ENCODE peak calls at places on chromosomes 2 and 18, in ten cellular contexts. A, G, K, Y, R, Q, S, Z, N and I are unnamed samples.

GRCh38 chr2:237691908-237692600 is 64.7 kb downstream of the LRRFIP1 start:
- DNase-seq in Q (peak), N (peak), Y (peak), K (peak), A (peak), Z (peak), G (peak), S (peak), R (peak), I (peak)

GRCh38 chr2:239263937-239264837 is 136.6 kb downstream of the HDAC4 start:
- DNase-seq in A (no peak), S (peak), G (no peak), Y (no peak), R (no peak), Z (peak), K (no peak), N (no peak), Q (no peak), I (no peak)

GRCh38 chr2:160228141-160228963 is 28.3 kb upstream of the ITGB6 start:
- DNase-seq in K (no peak), Z (peak), Y (no peak), S (no peak), N (no peak), G (peak), Q (no peak), R (no peak), A (no peak), I (no peak)

GRCh38 chr2:24380687-24381271 is 20.4 kb upstream of the ITSN2 start:
- DNase-seq in Y (no peak), G (no peak), R (no peak), S (no peak), Z (no peak), N (no peak), K (no peak), Q (no peak), A (no peak), I (no peak)

GRCh38 chr2:29751390-29751789 is 170.0 kb downstream of the ALK start:
- DNase-seq in Q (no peak), A (no peak), K (no peak), N (no peak), Y (no peak), G (no peak), S (no peak), Z (no peak), R (no peak), I (no peak)

GRCh38 chr2:39264733-39265132 is 21.0 kb upstream of the CDKL4 start:
- DNase-seq in Q (no peak), Z (no peak), G (no peak), K (no peak), Y (no peak), S (no peak), R (no peak), A (no peak), N (no peak), I (no peak)

GRCh38 chr2:239778861-239779591 is 246.1 kb downstream of the NDUFA10 start:
- DNase-seq in R (no peak), A (no peak), N (no peak), G (no peak), Z (no peak), S (no peak), K (no peak), Q (no peak), Y (no peak), I (no peak)

GRCh38 chr2:217954469-217954868 is 48.3 kb downstream of the TNS1 start:
- DNase-seq in N (peak), Q (no peak), Z (no peak), A (no peak), K (no peak), R (no peak), S (no peak), Y (peak), G (no peak), I (no peak)

GRCh38 chr2:203574824-203575223 is 39.7 kb upstream of the RAPH1 start:
- DNase-seq in K (no peak), Y (no peak), S (no peak), N (no peak), Z (no peak), R (no peak), Q (no peak), G (no peak), A (no peak), I (no peak)

GRCh38 chr18:77129150-77129551 is 3.4 kb downstream of the MBP start:
- DNase-seq in Y (no peak), G (no peak), R (no peak), Q (no peak), Z (peak), A (no peak), K (peak), S (no peak), N (no peak), I (peak)

GRCh38 chr2:241853651-241854341 is 4.9 kb downstream of the PDCD1 start:
- DNase-seq in R (no peak), Z (peak), K (peak), A (peak), N (no peak), S (no peak), G (no peak), Y (peak), Q (no peak), I (peak)

GRCh38 chr2:236745420-236746210 is 176.0 kb downstream of the ACKR3 start:
- DNase-seq in S (no peak), K (no peak), R (no peak), Q (no peak), N (peak), Y (no peak), Z (peak), A (no peak), G (no peak), I (no peak)

GRCh38 chr18:49332679-49333078 is 127.8 kb downstream of the DYM start:
- DNase-seq in Y (no peak), N (no peak), G (no peak), K (no peak), S (no peak), A (no peak), Q (no peak), R (no peak), Z (no peak), I (no peak)

GRCh38 chr18:9475643-9476580 is 599 bp downstream of the RALBP1 start:
- DNase-seq in Z (peak), K (no peak), Y (no peak), R (no peak), Q (no peak), A (peak), S (no peak), G (peak), N (no peak), I (peak)
- TF ChIP-seq POLR2A in Z (no peak), K (no peak), Y (no peak), R (no peak), Q (no peak), A (peak), S (no peak), G (no peak), N (no peak), I (no peak)

GRCh38 chr2:230925443-230925878 is 419 bp upstream of the GPR55 start:
- DNase-seq in N (no peak), K (no peak), R (no peak), Z (no peak), G (no peak), Q (no peak), S (peak), Y (no peak), A (no peak), I (no peak)
- TF ChIP-seq POLR2A in N (no peak), K (no peak), R (no peak), Z (no peak), G (no peak), Q (no peak), S (no peak), Y (no peak), A (no peak), I (no peak)

GRCh38 chr2:233854241-233854981 is at the start of gene HJURP:
- DNase-seq in Y (peak), Q (peak), N (peak), G (peak), S (peak), K (peak), Z (peak), A (peak), R (peak), I (peak)
- TF ChIP-seq POLR2A in Y (no peak), Q (peak), N (peak), G (peak), S (peak), K (peak), Z (peak), A (peak), R (peak), I (peak)

GRCh38 chr18:23682045-23682444 is 7.2 kb upstream of the LAMA3 start:
- DNase-seq in A (no peak), Y (no peak), Z (no peak), G (no peak), N (no peak), Q (no peak), R (no peak), S (no peak), K (no peak), I (no peak)
- TF ChIP-seq POLR2A in A (no peak), Y (no peak), Z (no peak), G (no peak), N (no peak), Q (no peak), R (no peak), S (no peak), K (no peak), I (no peak)

GRCh38 chr2:176096986-176097819 is 2.4 kb upstream of the HOXD12 start:
- DNase-seq in Z (peak), K (peak), Q (peak), N (peak), Y (peak), A (peak), S (peak), G (peak), R (peak), I (no peak)
- TF ChIP-seq POLR2A in Z (no peak), K (no peak), Q (no peak), N (no peak), Y (no peak), A (no peak), S (no peak), G (no peak), R (no peak), I (no peak)

GRCh38 chr2:207682557-207682956 is 28.9 kb upstream of the CCNYL1 start:
- DNase-seq in Z (no peak), K (no peak), N (no peak), A (no peak), G (no peak), S (no peak), Q (no peak), R (no peak), Y (no peak), I (no peak)

GRCh38 chr2:207686812-207687211 is 24.6 kb upstream of the CCNYL1 start:
- DNase-seq in G (no peak), S (no peak), N (no peak), R (no peak), K (no peak), Z (no peak), Y (no peak), Q (no peak), A (no peak), I (no peak)

GRCh38 chr2:207681431-207681830 is 30.0 kb upstream of the CCNYL1 start:
- DNase-seq in S (no peak), R (no peak), N (no peak), Y (no peak), Q (no peak), A (no peak), G (no peak), K (no peak), Z (no peak), I (no peak)

GRCh38 chr2:207683879-207684627 is 27.4 kb upstream of the CCNYL1 start:
- DNase-seq in R (peak), Z (peak), G (peak), N (no peak), Y (no peak), K (no peak), S (peak), Q (no peak), A (no peak), I (no peak)

DNA sequence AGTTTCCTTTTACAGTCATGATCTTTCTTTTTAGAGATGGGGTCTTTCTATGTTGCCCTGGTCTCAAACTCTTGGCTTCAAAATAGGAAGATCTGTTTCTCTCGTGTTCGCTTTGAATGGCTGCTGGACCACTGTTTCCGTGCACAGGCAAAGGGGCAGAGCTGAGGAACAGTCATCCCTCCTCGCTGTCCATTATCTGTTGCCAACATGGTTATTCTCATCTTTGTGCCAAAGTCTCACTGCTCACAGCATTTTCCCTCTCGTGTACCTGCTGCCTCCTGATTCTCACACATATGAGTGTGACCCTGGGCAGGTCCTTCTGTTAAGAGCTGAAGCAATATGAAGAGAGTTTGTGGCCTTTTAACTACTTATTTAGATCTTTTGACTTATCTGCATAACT is 28.0 kb upstream of the CCNYL1 start:
- DNase-seq in N (no peak), G (no peak), S (no peak), Y (no peak), Z (no peak), K (no peak), R (no peak), A (no peak), Q (no peak), I (no peak)
- TF ChIP-seq POLR2A in N (no peak), G (no peak), S (no peak), Y (no peak), Z (no peak), K (no peak), R (no peak), A (no peak), Q (no peak), I (no peak)